ENCODE peak calls at places on chromosome 9, in four cellular contexts. H, G, F and U are unnamed samples.

GRCh38 chr9:100756217-100756616 is 178.3 kb downstream of the CAVIN4 start:
- DNase-seq in F (no peak), G (no peak), H (no peak), U (no peak)

GRCh38 chr9:10005206-10005605 is 607.6 kb downstream of the PTPRD start:
- DNase-seq in F (no peak), G (no peak), H (no peak), U (no peak)

GRCh38 chr9:3948826-3949578 is 350.9 kb downstream of the GLIS3 start:
- DNase-seq in G (no peak), H (no peak), F (no peak), U (no peak)

GRCh38 chr9:127045148-127045547 is 77.3 kb downstream of the ANGPTL2 start:
- DNase-seq in H (no peak), G (no peak), F (no peak), U (no peak)

GRCh38 chr9:116238751-116239340 is 85.3 kb downstream of the PAPPA start:
- DNase-seq in G (no peak), F (no peak), H (no peak), U (no peak)

GRCh38 chr9:117377046-117377445 is 37.8 kb downstream of the ASTN2 start:
- DNase-seq in F (no peak), H (no peak), G (no peak), U (no peak)

GRCh38 chr9:32004431-32005076 is 379.9 kb upstream of the ACO1 start:
- DNase-seq in G (no peak), H (no peak), F (peak; percentile 89), U (no peak)

GRCh38 chr9:131733601-131734061 is 6.2 kb downstream of the RAPGEF1 start:
- DNase-seq in G (no peak), F (no peak), H (no peak), U (peak; percentile 59)

GRCh38 chr9:94031380-94031779 is 52.9 kb upstream of the PTPDC1 start:
- DNase-seq in G (no peak), F (no peak), H (no peak), U (no peak)

GRCh38 chr9:127915325-127915752 is 1.5 kb downstream of the ST6GALNAC4 start:
- DNase-seq in F (no peak), H (no peak), G (no peak), U (peak; percentile 43)

GRCh38 chr9:119453980-119454379 is 84.7 kb upstream of the BRINP1 start:
- DNase-seq in G (no peak), H (no peak), F (no peak), U (no peak)

GRCh38 chr9:32502459-32502858 is 23.5 kb downstream of the RIGI start:
- DNase-seq in G (no peak), F (no peak), H (no peak), U (no peak)

GRCh38 chr9:72477862-72478564 is 43.4 kb upstream of the TMC1 start:
- DNase-seq in G (no peak), H (no peak), F (peak; percentile 86), U (peak; percentile 8)

GRCh38 chr9:108473209-108474112 is 382.3 kb downstream of the ACTL7B start:
- DNase-seq in F (no peak), G (no peak), H (no peak), U (no peak)

GRCh38 chr9:115115924-115116323 is 2.0 kb downstream of the TNC start:
- DNase-seq in F (no peak), H (no peak), G (no peak), U (no peak)

GRCh38 chr9:112870556-112870955 is 20.1 kb downstream of the SLC46A2 start:
- DNase-seq in H (no peak), G (no peak), F (no peak), U (no peak)

GRCh38 chr9:112868461-112868860 is 22.2 kb downstream of the SLC46A2 start:
- DNase-seq in F (no peak), H (no peak), G (no peak), U (no peak)

GRCh38 chr9:112868956-112869594 is 21.6 kb downstream of the SLC46A2 start:
- DNase-seq in F (no peak), G (no peak), H (no peak), U (no peak)

GRCh38 chr9:112872019-112872418 is 18.7 kb downstream of the SLC46A2 start:
- DNase-seq in H (no peak), F (no peak), G (no peak), U (no peak)

GRCh38 chr9:112869917-112870316 is 20.8 kb downstream of the SLC46A2 start:
- DNase-seq in H (no peak), F (peak; percentile 87), G (no peak), U (no peak)
- TF ChIP-seq HDAC6 in H (no peak), F (no peak), G (no peak), U (no peak)

DNA sequence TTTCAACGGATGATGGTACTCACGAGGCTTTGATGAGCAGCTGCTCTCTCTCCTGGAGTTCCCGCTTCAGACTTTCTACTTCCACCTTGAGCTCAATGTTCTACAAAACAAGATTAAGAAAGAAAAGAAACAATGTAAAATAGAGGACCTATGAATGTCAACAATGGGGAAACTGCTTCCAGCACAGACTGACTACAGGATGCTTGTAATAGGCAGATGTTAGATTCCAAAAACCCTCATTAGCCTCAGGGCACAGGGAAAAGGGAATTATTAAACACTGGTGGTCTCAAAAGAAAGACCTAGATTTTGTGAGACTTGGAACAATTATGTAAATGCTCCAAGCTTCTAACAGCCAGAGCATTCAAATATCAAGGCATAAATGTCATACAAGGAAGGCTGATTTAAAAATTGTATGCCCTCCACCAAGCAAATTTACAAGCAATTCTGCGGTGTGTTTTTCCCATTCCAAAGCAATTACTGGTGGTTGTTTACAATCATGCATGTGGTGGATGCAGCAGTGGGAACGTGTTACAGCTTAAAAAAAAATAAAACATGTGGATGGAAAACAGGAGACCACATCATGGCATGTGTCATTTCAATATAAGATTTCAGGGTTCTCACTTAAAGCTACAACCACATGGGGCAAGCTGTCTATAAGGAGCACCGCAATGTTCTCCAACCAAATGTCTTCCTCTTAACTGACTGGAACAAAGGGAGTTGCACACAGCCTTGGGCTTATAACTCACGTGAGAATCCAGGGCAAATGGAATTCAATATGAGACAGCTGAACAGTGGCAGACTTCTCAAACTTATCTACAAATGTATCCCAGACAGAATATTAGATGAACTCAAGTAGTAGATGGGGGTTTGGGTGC is 34.0 kb downstream of the CDK5RAP2 start:
- DNase-seq in G (no peak), F (no peak), H (no peak), U (no peak)
- TF ChIP-seq HDAC6 in G (no peak), F (no peak), H (no peak), U (no peak)

DNA sequence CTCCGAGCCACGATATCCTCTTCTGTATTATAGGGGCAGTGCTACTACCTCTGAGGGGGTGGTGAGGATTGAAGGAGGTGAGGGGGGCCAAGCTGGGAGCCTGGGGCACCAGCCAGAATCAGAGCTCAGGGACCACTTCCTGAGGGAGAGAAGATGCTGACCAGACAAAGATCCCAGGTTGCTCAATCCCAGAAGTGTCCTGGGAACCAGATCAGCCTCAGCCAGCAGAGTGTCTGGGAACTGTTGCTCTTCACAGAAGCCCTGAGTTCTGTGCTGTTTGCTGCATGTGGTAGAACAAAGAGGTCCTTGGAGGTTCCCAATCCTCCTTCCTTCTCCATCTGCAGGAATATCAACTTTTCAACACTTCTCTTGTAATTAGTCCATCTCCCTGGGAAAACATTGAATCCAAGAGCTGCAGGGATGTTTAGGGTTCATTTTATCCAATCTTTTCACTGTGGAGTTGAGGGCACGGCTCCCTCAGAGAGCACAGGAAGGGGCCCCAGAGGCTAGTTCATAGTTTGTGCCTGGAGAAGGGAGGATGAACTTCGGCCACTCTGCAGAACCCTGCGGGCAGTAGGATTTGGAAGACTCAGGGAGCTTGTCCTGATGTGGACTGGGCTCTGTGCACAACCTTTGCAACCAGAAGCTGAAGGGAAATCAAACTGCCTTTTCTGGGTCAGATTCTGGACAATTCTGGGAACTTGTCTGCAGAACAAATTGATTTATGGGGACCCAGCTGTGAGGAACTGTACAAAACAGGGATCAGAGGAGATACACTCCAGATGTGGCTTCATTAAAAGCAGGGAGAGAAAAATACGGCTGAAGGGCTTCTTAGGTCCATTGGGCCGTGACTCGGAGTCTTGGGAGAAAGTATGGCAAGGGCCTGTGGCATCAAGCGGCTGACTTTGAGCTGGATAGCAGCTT is 57.0 kb downstream of the GALNT12 start:
- DNase-seq in F (no peak), G (no peak), H (no peak), U (no peak)
- TF ChIP-seq HDAC6 in F (no peak), G (no peak), H (no peak), U (no peak)

GRCh38 chr9:78778843-78779486 is 482.0 kb downstream of the PSAT1 start:
- DNase-seq in F (no peak), H (no peak), G (no peak), U (no peak)
- TF ChIP-seq HDAC6 in F (no peak), H (no peak), G (no peak), U (no peak)

GRCh38 chr9:92064711-92065110 is 50.5 kb downstream of the SPTLC1 start:
- DNase-seq in F (no peak), H (no peak), G (no peak), U (no peak)

GRCh38 chr9:92059045-92059444 is 56.2 kb downstream of the SPTLC1 start:
- DNase-seq in F (no peak), H (no peak), G (no peak), U (no peak)

GRCh38 chr9:92066131-92066530 is 49.1 kb downstream of the SPTLC1 start:
- DNase-seq in F (no peak), G (no peak), H (no peak), U (no peak)

GRCh38 chr9:92059669-92060068 is 55.5 kb downstream of the SPTLC1 start:
- DNase-seq in G (no peak), H (no peak), F (no peak), U (no peak)

DNA sequence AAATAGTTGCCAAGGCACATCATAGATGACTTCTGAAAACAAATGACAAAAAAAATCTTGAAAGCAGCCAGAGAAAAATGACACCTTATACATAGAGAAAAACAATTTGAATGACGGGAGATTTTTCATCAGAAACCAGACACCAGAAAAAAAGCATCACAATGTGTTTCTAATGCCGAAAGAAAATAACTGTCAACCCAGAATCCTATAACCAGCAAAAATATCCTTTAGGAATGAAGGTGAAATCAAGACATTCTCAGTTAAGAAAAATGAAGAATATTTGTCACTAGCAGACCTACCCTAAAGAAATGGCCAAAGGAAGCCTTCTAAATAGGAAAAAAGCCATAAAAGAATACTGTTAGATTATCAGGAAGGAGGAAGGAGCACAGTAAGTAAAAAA is 54.0 kb downstream of the SPTLC1 start:
- DNase-seq in H (no peak), F (no peak), G (no peak), U (no peak)
- TF ChIP-seq HDAC6 in H (no peak), F (no peak), G (no peak), U (no peak)